ENCODE peak calls at places on chromosomes 13 and 19, in ten cellular contexts. D, B, M, K, S, L, F, N, I and E are unnamed samples.

GRCh38 chr13:99269627-99270252 is 11.6 kb upstream of the GPR18 start:
- DNase-seq in D (peak), B (no peak), M (peak), K (no peak), S (no peak), L (peak), F (no peak), N (peak), I (no peak), E (no peak)

GRCh38 chr19:45804959-45805230 is 10.2 kb downstream of the RSPH6A start:
- DNase-seq in D (no peak), B (no peak), M (no peak), K (no peak), S (no peak), L (no peak), F (no peak), N (no peak), I (no peak), E (no peak)

GRCh38 chr19:53849237-53849676 is 18.4 kb upstream of the MYADM start:
- DNase-seq in D (peak), B (no peak), M (peak), K (no peak), S (no peak), L (no peak), F (no peak), N (peak), I (no peak), E (no peak)

GRCh38 chr13:98050041-98050466 is 92.8 kb upstream of the FARP1 start:
- DNase-seq in D (peak), B (no peak), M (peak), K (no peak), S (no peak), L (no peak), F (no peak), N (no peak), I (no peak), E (no peak)

GRCh38 chr19:49282184-49282583 is 42.8 kb downstream of the SLC6A16 start:
- DNase-seq in D (no peak), B (no peak), M (no peak), K (no peak), S (no peak), L (no peak), F (no peak), N (no peak), I (no peak), E (no peak)

GRCh38 chr19:23254141-23254910 is 4.1 kb upstream of the ZNF724 start:
- DNase-seq in D (no peak), B (no peak), M (no peak), K (no peak), S (no peak), L (no peak), F (no peak), N (no peak), I (no peak), E (no peak)

GRCh38 chr19:12749938-12750521 is 1.6 kb upstream of the BEST2 start:
- DNase-seq in D (peak), B (no peak), M (peak), K (peak), S (no peak), L (no peak), F (no peak), N (peak), I (no peak), E (no peak)

GRCh38 chr19:2887391-2887914 is 13.3 kb upstream of the ZNF57 start:
- DNase-seq in D (peak), B (peak), M (peak), K (no peak), S (no peak), L (peak), F (no peak), N (peak), I (no peak), E (peak)